ENCODE peak calls at places on chromosome 5, in five cellular contexts. One of them, this sample, is unnamed.

GRCh38 chr5:63111891-63112290 is 533.3 kb downstream of the LRRC70 start:
- DNase-seq in smooth muscle cell of the brain vasculature: no peak
- DNase-seq in G401: no peak
- DNase-seq in activated naive CD8-positive, alpha-beta T cell treated with anti-CD3 and anti-CD28 coated beads, Interleukin-2, amount 50 U/mL, for 16 hours: no peak
- DNase-seq in DMS79: no peak
- DNase-seq in this sample: no peak

GRCh38 chr5:7435503-7435902 is 39.6 kb downstream of the ADCY2 start:
- DNase-seq in smooth muscle cell of the brain vasculature: no peak
- DNase-seq in G401: no peak
- DNase-seq in activated naive CD8-positive, alpha-beta T cell treated with anti-CD3 and anti-CD28 coated beads, Interleukin-2, amount 50 U/mL, for 16 hours: no peak
- DNase-seq in DMS79: no peak
- DNase-seq in this sample: no peak

GRCh38 chr5:4089087-4089486 is 493.5 kb downstream of the IRX1 start:
- DNase-seq in smooth muscle cell of the brain vasculature: no peak
- DNase-seq in G401: no peak
- DNase-seq in activated naive CD8-positive, alpha-beta T cell treated with anti-CD3 and anti-CD28 coated beads, Interleukin-2, amount 50 U/mL, for 16 hours: no peak
- DNase-seq in DMS79: no peak
- DNase-seq in this sample: no peak

GRCh38 chr5:150946351-150946905 is 41.6 kb upstream of the ZNF300 start:
- DNase-seq in smooth muscle cell of the brain vasculature: peak; percentile 81
- DNase-seq in G401: peak; percentile 92
- DNase-seq in activated naive CD8-positive, alpha-beta T cell treated with anti-CD3 and anti-CD28 coated beads, Interleukin-2, amount 50 U/mL, for 16 hours: no peak
- DNase-seq in DMS79: no peak
- DNase-seq in this sample: peak; percentile 95

GRCh38 chr5:156647034-156647451 is 203.1 kb upstream of the PPP1R2B start:
- DNase-seq in smooth muscle cell of the brain vasculature: no peak
- DNase-seq in G401: no peak
- DNase-seq in activated naive CD8-positive, alpha-beta T cell treated with anti-CD3 and anti-CD28 coated beads, Interleukin-2, amount 50 U/mL, for 16 hours: no peak
- DNase-seq in DMS79: no peak
- DNase-seq in this sample: no peak

GRCh38 chr5:40603378-40603777 is 76.3 kb upstream of the PTGER4 start:
- DNase-seq in smooth muscle cell of the brain vasculature: no peak
- DNase-seq in G401: no peak
- DNase-seq in activated naive CD8-positive, alpha-beta T cell treated with anti-CD3 and anti-CD28 coated beads, Interleukin-2, amount 50 U/mL, for 16 hours: no peak
- DNase-seq in DMS79: no peak
- DNase-seq in this sample: peak; percentile 13

GRCh38 chr5:106303911-106304310 is 1366.8 kb downstream of the EFNA5 start:
- DNase-seq in smooth muscle cell of the brain vasculature: no peak
- DNase-seq in G401: no peak
- DNase-seq in activated naive CD8-positive, alpha-beta T cell treated with anti-CD3 and anti-CD28 coated beads, Interleukin-2, amount 50 U/mL, for 16 hours: no peak
- DNase-seq in DMS79: no peak
- DNase-seq in this sample: no peak

GRCh38 chr5:124527220-124527991 is 219.0 kb downstream of the ZNF608 start:
- DNase-seq in smooth muscle cell of the brain vasculature: no peak
- DNase-seq in G401: no peak
- DNase-seq in activated naive CD8-positive, alpha-beta T cell treated with anti-CD3 and anti-CD28 coated beads, Interleukin-2, amount 50 U/mL, for 16 hours: no peak
- DNase-seq in DMS79: no peak
- DNase-seq in this sample: no peak

GRCh38 chr5:139848508-139849100 is 53.0 kb downstream of the PSD2 start:
- DNase-seq in smooth muscle cell of the brain vasculature: no peak
- DNase-seq in G401: no peak
- DNase-seq in activated naive CD8-positive, alpha-beta T cell treated with anti-CD3 and anti-CD28 coated beads, Interleukin-2, amount 50 U/mL, for 16 hours: no peak
- DNase-seq in DMS79: no peak
- DNase-seq in this sample: no peak

GRCh38 chr5:98768160-98769005 is 5.1 kb upstream of the RGMB start:
- DNase-seq in smooth muscle cell of the brain vasculature: peak; percentile 43
- DNase-seq in G401: peak; percentile 80
- DNase-seq in activated naive CD8-positive, alpha-beta T cell treated with anti-CD3 and anti-CD28 coated beads, Interleukin-2, amount 50 U/mL, for 16 hours: no peak
- DNase-seq in DMS79: peak; percentile 15
- DNase-seq in this sample: peak; percentile 73

GRCh38 chr5:34062419-34062818 is 19.4 kb upstream of the C1QTNF3 start:
- DNase-seq in smooth muscle cell of the brain vasculature: no peak
- DNase-seq in G401: no peak
- DNase-seq in activated naive CD8-positive, alpha-beta T cell treated with anti-CD3 and anti-CD28 coated beads, Interleukin-2, amount 50 U/mL, for 16 hours: no peak
- DNase-seq in DMS79: no peak
- DNase-seq in this sample: no peak